ENCODE peak calls at places on chromosomes 12 and 14, in eight cellular contexts. X is CD4-positive, CD25-positive, alpha-beta regulatory T cell; I is heart left ventricle; A is HCT116; Q is adrenal gland; C is mucosa of descending colon; O is GM23248; B is suprapubic skin. V is an unnamed sample.

GRCh38 chr12:73421832-73422231 is 1115.8 kb upstream of the ATXN7L3B start:
- DNase-seq in X (no peak), I (no peak), A (no peak), Q (no peak), C (no peak), O (peak; percentile 22), B (no peak), V (no peak)

GRCh38 chr12:57146925-57147640 is at the start of gene LRP1-AS:
- DNase-seq in X (no peak), I (no peak), A (no peak), Q (no peak), C (no peak), O (no peak), B (no peak), V (no peak)

GRCh38 chr12:25988505-25988904 is 30.0 kb downstream of the RASSF8 start:
- DNase-seq in X (no peak), I (no peak), A (no peak), Q (no peak), C (no peak), O (no peak), B (no peak), V (no peak)

GRCh38 chr12:101697930-101698781 is 716 bp downstream of the CHPT1 start:
- DNase-seq in X (no peak), I (peak; percentile 79), A (no peak), Q (peak; percentile 78), C (peak; percentile 75), O (peak; percentile 61), B (peak; percentile 80), V (no peak)

GRCh38 chr14:51962678-51963077 is 26.7 kb upstream of the RTRAF start:
- DNase-seq in X (no peak), I (no peak), A (no peak), Q (no peak), C (no peak), O (peak; percentile 24), B (no peak), V (no peak)

GRCh38 chr12:56801661-56802622 is 38.8 kb downstream of the HSD17B6 start:
- DNase-seq in X (no peak), I (no peak), A (no peak), Q (no peak), C (no peak), O (no peak), B (no peak), V (peak; percentile 36)

GRCh38 chr12:57193706-57194245 is 22.8 kb upstream of the NXPH4 start:
- DNase-seq in X (no peak), I (no peak), A (no peak), Q (no peak), C (no peak), O (no peak), B (no peak), V (no peak)

GRCh38 chr12:75816892-75817291 is 214.7 kb downstream of the PHLDA1 start:
- DNase-seq in X (no peak), I (no peak), A (peak; percentile 58), Q (no peak), C (no peak), O (peak; percentile 89), B (no peak), V (peak; percentile 16)

GRCh38 chr14:50795127-50795526 is 35.8 kb downstream of the NIN start:
- DNase-seq in X (no peak), I (no peak), A (no peak), Q (no peak), C (no peak), O (no peak), B (no peak), V (no peak)

GRCh38 chr14:26204954-26205479 is 392.8 kb downstream of the NOVA1 start:
- DNase-seq in X (no peak), I (peak; percentile 68), A (no peak), Q (peak; percentile 24), C (peak; percentile 42), O (peak; percentile 40), B (peak; percentile 67), V (no peak)

GRCh38 chr12:76346798-76347420 is 1.3 kb downstream of the BBS10 start:
- DNase-seq in X (no peak), I (no peak), A (no peak), Q (peak; percentile 56), C (no peak), O (peak; percentile 85), B (no peak), V (no peak)

GRCh38 chr12:112182499-112182898 is 57.1 kb downstream of the TRAFD1 start:
- DNase-seq in X (no peak), I (no peak), A (no peak), Q (no peak), C (no peak), O (peak; percentile 19), B (no peak), V (no peak)

GRCh38 chr14:21557084-21557901 is 22.6 kb downstream of the OR10G3 start:
- DNase-seq in X (peak; percentile 66), I (no peak), A (peak; percentile 83), Q (peak; percentile 89), C (no peak), O (peak; percentile 80), B (peak; percentile 79), V (peak; percentile 89)
- H3K4me3 ChIP-seq in X (peak overlapping the region; percentile 65), I (peak overlapping the region; percentile 46), A (peak overlapping the region; percentile 47), Q (no peak overlapping the region), C (no peak overlapping the region), O (peak overlapping the region; percentile 66), B (peak overlapping the region; percentile 37), V (peak overlapping the region; percentile 45)

GRCh38 chr14:77709412-77709811 is 1.5 kb downstream of the SLIRP start:
- DNase-seq in X (no peak), I (no peak), A (no peak), Q (no peak), C (no peak), O (no peak), B (no peak), V (no peak)
- H3K4me3 ChIP-seq in X (peak overlapping the region; percentile 96), I (peak overlapping the region; percentile 88), A (peak overlapping the region; percentile 83), Q (no peak overlapping the region), C (no peak overlapping the region), O (peak overlapping the region; percentile 92), B (peak overlapping the region; percentile 90), V (peak overlapping the region; percentile 81)

GRCh38 chr14:105476937-105477658 is 2.5 kb downstream of the CRIP2 start:
- DNase-seq in X (no peak), I (peak; percentile 81), A (no peak), Q (no peak), C (no peak), O (no peak), B (peak; percentile 72), V (no peak)
- H3K4me3 ChIP-seq in X (no peak overlapping the region), I (peak overlapping the region; percentile 84), A (no peak overlapping the region), Q (no peak overlapping the region), C (no peak overlapping the region), O (peak overlapping the region; percentile 75), B (peak overlapping the region; percentile 91), V (no peak overlapping the region)

GRCh38 chr12:110403975-110404675 is 617 bp upstream of the ANAPC7 start:
- DNase-seq in X (peak; percentile 72), I (peak; percentile 87), A (peak; percentile 45), Q (peak; percentile 70), C (peak; percentile 86), O (peak; percentile 84), B (peak; percentile 75), V (peak; percentile 71)
- H3K4me3 ChIP-seq in X (peak overlapping the region; percentile 100), I (peak overlapping the region; percentile 99), A (peak overlapping the region; percentile 99), Q (peak overlapping the region; percentile 85), C (peak overlapping the region; percentile 98), O (peak overlapping the region; percentile 86), B (peak overlapping the region; percentile 75), V (peak overlapping the region; percentile 95)

GRCh38 chr12:68877583-68877982 is 55.4 kb downstream of the CPM start:
- DNase-seq in X (no peak), I (no peak), A (no peak), Q (no peak), C (no peak), O (no peak), B (no peak), V (no peak)

GRCh38 chr12:68880660-68881325 is 52.2 kb downstream of the CPM start:
- DNase-seq in X (no peak), I (no peak), A (no peak), Q (peak; percentile 71), C (no peak), O (no peak), B (no peak), V (no peak)

GRCh38 chr12:68878283-68878682 is 54.7 kb downstream of the CPM start:
- DNase-seq in X (no peak), I (no peak), A (no peak), Q (no peak), C (no peak), O (no peak), B (no peak), V (no peak)

GRCh38 chr12:68876471-68876870 is 56.5 kb downstream of the CPM start:
- DNase-seq in X (no peak), I (no peak), A (no peak), Q (no peak), C (no peak), O (no peak), B (no peak), V (no peak)

DNA sequence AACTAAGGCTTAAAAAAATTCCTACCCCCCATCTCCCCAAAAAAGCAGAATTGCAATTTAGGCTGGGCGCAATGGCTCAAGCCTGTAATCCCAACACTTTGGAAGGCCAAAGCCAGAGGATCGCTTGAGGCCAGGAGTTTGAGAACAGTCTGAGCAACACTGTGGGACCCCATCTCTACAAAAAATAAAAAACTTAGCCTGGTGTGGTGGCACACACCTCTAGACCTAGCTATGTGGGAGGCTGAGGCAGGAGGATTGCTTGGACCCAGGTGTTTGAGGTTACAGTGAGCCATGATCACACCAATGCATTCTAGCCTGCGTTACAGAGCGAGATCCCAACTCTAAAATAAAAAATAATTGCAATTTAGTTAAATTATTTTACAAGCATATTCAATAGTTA is 54.1 kb downstream of the CPM start:
- DNase-seq in X (no peak), I (no peak), A (no peak), Q (no peak), C (no peak), O (no peak), B (no peak), V (no peak)
- H3K4me3 ChIP-seq in X (no peak overlapping the region), I (no peak overlapping the region), A (no peak overlapping the region), Q (no peak overlapping the region), C (no peak overlapping the region), O (no peak overlapping the region), B (no peak overlapping the region), V (no peak overlapping the region)

GRCh38 chr12:128190052-128190451 is 76.9 kb upstream of the TMEM132C start:
- DNase-seq in X (no peak), I (no peak), A (no peak), Q (no peak), C (no peak), O (no peak), B (no peak), V (no peak)

GRCh38 chr12:128191380-128191779 is 75.6 kb upstream of the TMEM132C start:
- DNase-seq in X (no peak), I (no peak), A (no peak), Q (no peak), C (no peak), O (no peak), B (no peak), V (no peak)

GRCh38 chr12:128190614-128191013 is 76.4 kb upstream of the TMEM132C start:
- DNase-seq in X (no peak), I (no peak), A (no peak), Q (peak; percentile 61), C (no peak), O (no peak), B (no peak), V (no peak)
- H3K4me3 ChIP-seq in X (no peak overlapping the region), I (no peak overlapping the region), A (no peak overlapping the region), Q (no peak overlapping the region), C (no peak overlapping the region), O (no peak overlapping the region), B (no peak overlapping the region), V (no peak overlapping the region)